ENCODE peak calls at places on chromosomes 4 and X, in four cellular contexts. D is K562, I is SK-N-SH, B is GM12878. W is an unnamed sample.

GRCh38 chr4:602559-602942 is 22.8 kb upstream of the PDE6B start:
- DNase-seq in B (no peak), I (peak), D (peak), W (no peak)

GRCh38 chr4:141668200-141668599 is 31.8 kb downstream of the IL15 start:
- DNase-seq in D (no peak), I (no peak), B (no peak), W (no peak)

GRCh38 chr4:81595287-81595686 is 123.6 kb upstream of the RASGEF1B start:
- DNase-seq in B (no peak), D (no peak), I (no peak), W (no peak)

GRCh38 chr4:166459616-166460015 is 586.6 kb downstream of the TLL1 start:
- DNase-seq in B (no peak), D (no peak), I (no peak), W (no peak)

GRCh38 chr4:184550476-184550875 is 76.1 kb upstream of the IRF2 start:
- DNase-seq in B (no peak), D (no peak), I (no peak), W (no peak)

GRCh38 chrX:121298499-121298898 is 251.1 kb downstream of the GLUD2 start:
- DNase-seq in B (no peak), I (no peak), D (no peak), W (no peak)

GRCh38 chr4:123699823-123700822 is 303.5 kb downstream of the SPRY1 start:
- DNase-seq in B (no peak), D (no peak), I (no peak), W (no peak)

GRCh38 chr4:150327262-150327780 is 249.1 kb downstream of the DCLK2 start:
- DNase-seq in I (no peak), D (no peak), B (no peak), W (no peak)

GRCh38 chr4:106583108-106583507 is 214.5 kb upstream of the GIMD1 start:
- DNase-seq in B (no peak), I (no peak), D (no peak), W (no peak)

GRCh38 chrX:72124540-72125201 is 7.0 kb downstream of the RTL5 start:
- DNase-seq in I (no peak), D (no peak), B (no peak), W (no peak)

GRCh38 chr4:176439611-176440010 is 119.8 kb downstream of the SPCS3 start:
- DNase-seq in D (no peak), B (no peak), I (no peak), W (no peak)

GRCh38 chr4:157270108-157270507 is 49.6 kb downstream of the GRIA2 start:
- DNase-seq in B (no peak), D (no peak), I (no peak), W (no peak)

GRCh38 chr4:15649914-15650545 is 5.1 kb downstream of the FBXL5 start:
- DNase-seq in D (peak), I (peak), B (peak), W (no peak)

GRCh38 chr4:139015948-139016451 is 419 bp downstream of the NOCT start:
- DNase-seq in I (no peak), B (no peak), D (peak), W (no peak)

GRCh38 chrX:102715967-102716366 is 3.7 kb downstream of the GPRASP2 start:
- DNase-seq in D (no peak), I (no peak), B (no peak), W (no peak)

GRCh38 chr4:107838763-107839162 is 14.0 kb downstream of the SGMS2 start:
- DNase-seq in D (no peak), I (no peak), B (no peak), W (no peak)

GRCh38 chr4:56907489-56908205 is at the start of gene REST:
- DNase-seq in B (no peak), I (peak), D (peak), W (no peak)

GRCh38 chr4:8010618-8011017 is 71.0 kb upstream of the AFAP1 start:
- DNase-seq in D (no peak), I (peak), B (no peak), W (no peak)

GRCh38 chr4:87399148-87399547 is 8.2 kb upstream of the HSD17B11 start:
- DNase-seq in B (no peak), I (peak), D (no peak), W (no peak)

GRCh38 chr4:168028568-168028967 is 63.8 kb upstream of the ANXA10 start:
- DNase-seq in D (peak), I (peak), B (no peak), W (no peak)

GRCh38 chrX:78029663-78030062 is 60.2 kb upstream of the PGAM4 start:
- DNase-seq in D (peak), B (no peak), I (peak), W (peak)

GRCh38 chr4:71607780-71608673 is 175.9 kb downstream of the GC start:
- DNase-seq in D (no peak), B (no peak), I (no peak), W (no peak)

GRCh38 chrX:147550217-147550616 is 361.5 kb upstream of the FMR1 start:
- DNase-seq in I (peak), B (no peak), D (peak), W (peak)

GRCh38 chrX:9730752-9731151 is 34.9 kb downstream of the GPR143 start:
- DNase-seq in B (no peak), I (no peak), D (no peak), W (no peak)

GRCh38 chrX:32170481-32170880 is 1040.9 kb downstream of the DMD start:
- DNase-seq in I (no peak), B (no peak), D (no peak), W (no peak)

DNA sequence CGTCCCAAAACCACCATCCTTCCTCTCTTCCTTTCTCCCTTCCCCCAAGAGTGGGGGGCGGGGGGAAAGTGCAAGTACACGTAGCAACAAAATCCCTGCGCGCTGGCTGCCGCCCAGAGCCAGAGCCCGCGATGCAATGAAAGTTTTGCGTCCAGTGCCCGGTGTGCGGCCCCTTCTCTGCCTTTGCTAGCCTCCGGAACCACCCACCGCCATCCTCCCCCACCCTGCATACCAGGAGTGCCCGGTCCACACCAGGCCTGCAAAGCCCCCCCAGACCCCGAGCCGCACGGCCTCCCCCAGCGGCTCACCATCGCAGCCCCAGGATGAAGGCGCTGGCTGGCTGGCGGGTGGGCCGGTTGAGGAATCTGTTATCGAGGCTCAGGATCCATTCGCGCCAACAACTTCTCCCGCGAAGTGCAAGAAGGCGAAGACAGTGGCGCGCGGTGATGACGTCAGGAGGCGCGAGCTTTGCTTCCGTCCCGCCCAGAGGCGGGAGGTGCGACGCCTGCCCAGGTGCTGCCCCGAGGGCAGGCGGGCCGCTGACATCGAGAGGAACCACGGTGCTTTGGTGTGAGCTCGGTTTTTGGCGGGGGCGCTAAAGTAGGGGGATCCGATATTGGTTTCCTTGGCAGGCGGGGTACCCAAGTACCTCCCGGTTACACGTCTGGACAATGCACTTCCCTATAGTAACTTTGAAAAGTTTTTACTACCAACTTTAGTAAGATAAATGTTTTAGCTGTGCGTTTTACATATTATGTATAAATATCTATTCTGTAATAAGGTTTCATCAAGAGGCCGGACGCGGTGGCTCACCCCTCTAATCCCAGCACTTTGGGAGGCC is at the start of gene RFC1:
- DNase-seq in B (peak), D (peak), I (peak), W (peak)
- TF ChIP-seq POLR2AphosphoS5 in B (peak), D (peak), I (peak), W (peak)

GRCh38 chr4:31040106-31040505 is 319.9 kb downstream of the PCDH7 start:
- DNase-seq in B (no peak), I (no peak), D (no peak), W (no peak)
- H3K9ac ChIP-seq in B (no peak), I (no peak), D (no peak), W (no peak)

DNA sequence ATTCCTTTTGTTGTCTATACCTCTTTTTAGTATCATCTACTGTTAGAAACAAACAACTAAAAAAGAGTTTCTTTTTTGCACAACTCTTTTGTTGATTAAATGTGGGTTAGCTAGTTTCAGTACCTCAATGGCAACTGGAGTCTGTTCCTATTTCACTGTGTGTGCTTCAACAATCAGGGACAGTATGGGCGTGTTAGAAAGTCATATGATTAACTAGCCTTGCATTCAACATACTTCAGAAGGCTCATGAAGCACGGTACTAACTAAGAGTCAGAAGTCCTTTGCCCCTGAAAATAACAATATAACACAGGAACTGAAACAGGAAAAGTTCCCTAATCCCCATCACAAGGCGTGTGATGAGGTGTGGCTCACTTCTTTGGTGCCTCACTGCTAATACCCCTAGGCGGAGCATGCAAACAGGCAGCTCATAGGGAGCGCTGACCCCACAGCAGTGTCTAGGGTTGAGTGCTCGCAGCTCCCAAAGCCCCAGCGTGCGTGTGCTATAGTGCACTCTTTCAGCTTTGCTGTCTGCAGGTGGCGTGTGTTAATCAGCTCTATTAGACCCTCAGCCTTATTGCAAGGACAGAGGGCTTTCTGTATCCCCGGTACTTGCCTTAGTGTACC is 203.1 kb upstream of the NDST3 start:
- DNase-seq in I (no peak), B (no peak), D (no peak), W (no peak)
- TF ChIP-seq POLR2AphosphoS5 in I (no peak), B (no peak), D (no peak), W (no peak)

GRCh38 chr4:29805871-29806480 is 914.2 kb upstream of the PCDH7 start:
- DNase-seq in I (no peak), B (no peak), D (no peak), W (peak)
- H3K9ac ChIP-seq in I (no peak), B (no peak), D (no peak), W (no peak)

GRCh38 chr4:48127231-48127881 is 6.7 kb downstream of the TXK start:
- DNase-seq in D (no peak), B (no peak), I (no peak), W (no peak)

GRCh38 chr4:48127882-48128394 is 6.1 kb downstream of the TXK start:
- DNase-seq in I (peak), D (peak), B (peak), W (peak)

GRCh38 chr4:48131736-48132135 is 2.3 kb downstream of the TXK start:
- DNase-seq in B (no peak), D (no peak), I (no peak), W (no peak)

GRCh38 chr4:48130100-48130499 is 4.0 kb downstream of the TXK start:
- DNase-seq in I (no peak), B (no peak), D (no peak), W (no peak)

DNA sequence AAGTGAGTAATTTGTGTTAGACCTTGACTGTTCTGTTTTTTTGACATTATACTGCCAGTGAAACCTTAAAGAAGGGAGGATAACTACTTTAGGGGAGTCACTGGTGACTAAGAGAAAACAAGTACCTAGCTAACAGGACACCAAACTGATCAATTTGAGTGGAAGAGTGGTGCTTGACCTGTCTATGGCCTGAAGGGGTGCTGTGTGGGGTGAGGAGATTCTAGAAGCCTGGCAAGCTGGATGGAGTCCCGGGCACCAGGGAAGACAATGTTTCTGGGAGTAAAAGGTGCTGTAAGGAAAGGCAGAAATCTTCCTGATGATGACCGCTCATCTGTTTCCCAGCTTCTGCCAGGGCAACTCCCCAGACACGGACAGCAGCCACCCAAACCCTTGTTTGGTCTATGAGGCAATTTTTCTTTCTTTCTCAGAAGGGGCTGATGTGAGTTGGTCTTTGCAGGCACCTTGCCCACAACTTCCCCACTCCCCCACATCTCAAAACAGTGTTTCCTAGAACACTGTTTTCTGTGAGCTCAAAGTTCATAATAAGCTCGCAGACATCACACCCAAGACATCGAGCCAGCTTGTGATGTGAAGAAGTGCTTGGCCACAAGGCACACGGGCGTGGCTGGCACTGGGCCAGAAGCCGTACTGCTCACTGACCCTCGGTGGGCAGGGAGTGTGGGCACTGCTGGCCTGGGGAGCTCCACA is 4.6 kb downstream of the TXK start:
- DNase-seq in D (peak), B (no peak), I (no peak), W (no peak)
- TF ChIP-seq POLR2AphosphoS5 in D (no peak), B (no peak), I (no peak), W (no peak)

W was measured in SK-N-MC.